ENCODE peak calls at places on chromosomes 2 and 18, in eight cellular contexts. One of them, this sample, is unnamed.
A peak's percentile ranks its signal among the peaks of the same experiment; 100 is the strongest.

GRCh38 chr2:88613921-88614320 is 13.3 kb downstream of the EIF2AK3 start:
- DNase-seq in nephron progenitor cell: no peak
- DNase-seq in endothelial cell: no peak
- DNase-seq in epithelial cell of esophagus: no peak
- DNase-seq in activated naive CD4-positive, alpha-beta T cell: no peak
- DNase-seq in cardiac muscle cell: no peak
- DNase-seq in cardiac fibroblast: peak; percentile 17
- DNase-seq in neural crest cell: no peak
- DNase-seq in this sample: no peak

GRCh38 chr18:76943542-76944339 is 121.4 kb downstream of the ZNF236 start:
- DNase-seq in endothelial cell: no peak
- DNase-seq in activated naive CD4-positive, alpha-beta T cell: no peak
- DNase-seq in nephron progenitor cell: no peak
- DNase-seq in cardiac muscle cell: no peak
- DNase-seq in epithelial cell of esophagus: peak; percentile 45
- DNase-seq in neural crest cell: no peak
- DNase-seq in cardiac fibroblast: peak; percentile 76
- DNase-seq in this sample: peak; percentile 90

GRCh38 chr2:53490659-53491058 is 276.9 kb upstream of the CHAC2 start:
- DNase-seq in neural crest cell: no peak
- DNase-seq in cardiac muscle cell: no peak
- DNase-seq in cardiac fibroblast: peak; percentile 59
- DNase-seq in epithelial cell of esophagus: peak; percentile 43
- DNase-seq in activated naive CD4-positive, alpha-beta T cell: no peak
- DNase-seq in nephron progenitor cell: peak; percentile 22
- DNase-seq in endothelial cell: no peak
- DNase-seq in this sample: peak; percentile 75

GRCh38 chr2:170744248-170745002 is 25.8 kb upstream of the ERICH2 start:
- DNase-seq in nephron progenitor cell: no peak
- DNase-seq in epithelial cell of esophagus: peak; percentile 53
- DNase-seq in cardiac fibroblast: peak; percentile 17
- DNase-seq in activated naive CD4-positive, alpha-beta T cell: no peak
- DNase-seq in endothelial cell: no peak
- DNase-seq in cardiac muscle cell: no peak
- DNase-seq in neural crest cell: no peak
- DNase-seq in this sample: no peak

GRCh38 chr18:63395503-63395902 is 26.8 kb downstream of the VPS4B start:
- DNase-seq in activated naive CD4-positive, alpha-beta T cell: no peak
- DNase-seq in cardiac fibroblast: no peak
- DNase-seq in neural crest cell: no peak
- DNase-seq in nephron progenitor cell: no peak
- DNase-seq in epithelial cell of esophagus: no peak
- DNase-seq in cardiac muscle cell: no peak
- DNase-seq in endothelial cell: no peak
- DNase-seq in this sample: no peak

GRCh38 chr2:10428936-10429335 is 19.2 kb downstream of the ODC1 start:
- DNase-seq in endothelial cell: no peak
- DNase-seq in cardiac fibroblast: no peak
- DNase-seq in neural crest cell: no peak
- DNase-seq in nephron progenitor cell: no peak
- DNase-seq in epithelial cell of esophagus: no peak
- DNase-seq in activated naive CD4-positive, alpha-beta T cell: no peak
- DNase-seq in cardiac muscle cell: no peak
- DNase-seq in this sample: no peak

GRCh38 chr2:205361272-205361671 is 321.0 kb upstream of the NRP2 start:
- DNase-seq in cardiac fibroblast: peak; percentile 53
- DNase-seq in cardiac muscle cell: no peak
- DNase-seq in activated naive CD4-positive, alpha-beta T cell: no peak
- DNase-seq in epithelial cell of esophagus: peak; percentile 92
- DNase-seq in nephron progenitor cell: no peak
- DNase-seq in endothelial cell: no peak
- DNase-seq in neural crest cell: no peak
- DNase-seq in this sample: peak; percentile 17

GRCh38 chr18:22093731-22094374 is 75.5 kb upstream of the GATA6 start:
- DNase-seq in nephron progenitor cell: no peak
- DNase-seq in endothelial cell: peak; percentile 5
- DNase-seq in activated naive CD4-positive, alpha-beta T cell: no peak
- DNase-seq in cardiac muscle cell: no peak
- DNase-seq in neural crest cell: no peak
- DNase-seq in cardiac fibroblast: no peak
- DNase-seq in epithelial cell of esophagus: no peak
- DNase-seq in this sample: no peak

This sample was measured in LHCN-M2.